ENCODE peak calls at places on chromosomes 12 and 14, in seven cellular contexts. R, B, P, W, Z, I and M are unnamed samples.
A peak's percentile ranks its signal among the peaks of the same experiment; 100 is the strongest.

GRCh38 chr14:71344506-71344905 is 437.2 kb downstream of the PCNX1 start:
- DNase-seq in Z (no peak), P (no peak), I (no peak), W (no peak), B (no peak), R (no peak), M (no peak)

GRCh38 chr14:52318829-52319604 is 4.9 kb downstream of the PTGER2 start:
- DNase-seq in W (no peak), R (peak; percentile 30), I (no peak), B (no peak), Z (no peak), P (no peak), M (peak; percentile 67)

GRCh38 chr14:96139169-96139568 is 65.5 kb upstream of the BDKRB2 start:
- DNase-seq in W (no peak), Z (no peak), I (no peak), R (no peak), B (no peak), P (no peak), M (no peak)

GRCh38 chr12:12913626-12914388 is 22.4 kb downstream of the GPRC5A start:
- DNase-seq in W (no peak), P (no peak), Z (no peak), R (no peak), B (no peak), I (no peak), M (no peak)

GRCh38 chr14:26173581-26173980 is 424.3 kb downstream of the NOVA1 start:
- DNase-seq in W (no peak), Z (no peak), P (no peak), B (no peak), R (no peak), I (no peak), M (no peak)

GRCh38 chr14:53793790-53794560 is 162.7 kb downstream of the BMP4 start:
- DNase-seq in Z (no peak), P (peak; percentile 89), W (peak; percentile 30), R (no peak), B (no peak), I (peak; percentile 82), M (peak; percentile 74)

GRCh38 chr12:57461326-57461903 is 1.8 kb downstream of the GLI1 start:
- DNase-seq in I (no peak), P (no peak), R (no peak), Z (peak; percentile 71), W (peak; percentile 79), B (no peak), M (peak; percentile 29)

GRCh38 chr12:46332260-46332659 is 40.3 kb downstream of the SLC38A2 start:
- DNase-seq in Z (no peak), R (no peak), B (no peak), W (no peak), I (no peak), P (no peak), M (peak; percentile 70)

GRCh38 chr12:109534456-109534855 is 38.8 kb downstream of the MMAB start:
- DNase-seq in R (no peak), I (no peak), W (no peak), B (no peak), Z (no peak), P (no peak), M (no peak)

GRCh38 chr12:123973552-123974341 is 732 bp downstream of the ZNF664 start:
- DNase-seq in W (peak; percentile 75), B (peak; percentile 20), I (no peak), Z (no peak), R (no peak), P (peak; percentile 28), M (no peak)

GRCh38 chr14:102739190-102739469 is 38.1 kb upstream of the TRAF3 start:
- DNase-seq in R (no peak), Z (no peak), W (no peak), P (no peak), I (no peak), B (no peak), M (no peak)

GRCh38 chr12:76694369-76694768 is 69.5 kb upstream of the ZDHHC17 start:
- DNase-seq in Z (no peak), W (no peak), P (no peak), I (no peak), B (no peak), R (no peak), M (peak; percentile 51)

GRCh38 chr14:36295642-36296627 is 24.5 kb downstream of the MBIP start:
- DNase-seq in P (no peak), Z (no peak), R (no peak), B (no peak), I (no peak), W (no peak), M (no peak)

GRCh38 chr12:46460682-46461215 is 88.2 kb upstream of the SLC38A2 start:
- DNase-seq in P (no peak), R (no peak), Z (no peak), B (no peak), W (no peak), I (no peak), M (no peak)

GRCh38 chr14:103871596-103872480 is 24.5 kb upstream of the PPP1R13B start:
- DNase-seq in I (no peak), P (no peak), B (peak; percentile 63), W (peak; percentile 91), R (peak; percentile 50), Z (peak; percentile 96), M (no peak)

GRCh38 chr12:118611770-118612169 is 235.4 kb downstream of the SUDS3 start:
- DNase-seq in R (peak; percentile 22), I (no peak), B (no peak), W (no peak), Z (no peak), P (no peak), M (no peak)

GRCh38 chr12:90936230-90937005 is 18.6 kb downstream of the CCER1 start:
- DNase-seq in R (no peak), P (no peak), W (no peak), I (no peak), B (no peak), Z (no peak), M (no peak)

GRCh38 chr14:82067221-82067620 is 533.6 kb upstream of the SEL1L start:
- DNase-seq in W (no peak), B (no peak), I (peak; percentile 78), R (no peak), Z (no peak), P (no peak), M (no peak)

GRCh38 chr12:15629761-15630160 is 159.4 kb downstream of the EPS8 start:
- DNase-seq in P (no peak), R (no peak), Z (no peak), B (no peak), W (no peak), I (no peak), M (peak; percentile 38)

GRCh38 chr12:65592416-65592815 is 231.9 kb upstream of the HMGA2 start:
- DNase-seq in W (no peak), R (no peak), B (no peak), Z (no peak), I (no peak), P (no peak), M (no peak)

GRCh38 chr14:61345144-61345482 is 23.7 kb downstream of the PRKCH start:
- DNase-seq in P (no peak), B (no peak), R (no peak), W (no peak), Z (no peak), I (no peak), M (no peak)

GRCh38 chr14:95935228-95935822 is 58.7 kb downstream of the TUNAR start:
- DNase-seq in W (no peak), Z (no peak), B (no peak), P (no peak), R (peak; percentile 21), I (no peak), M (no peak)